ENCODE peak calls at places on chromosomes 4 and X, in four cellular contexts. A, U, Q and C are unnamed samples.

GRCh38 chr4:100421356-100421978 is 96.4 kb downstream of the EMCN start:
- DNase-seq in U (no peak), Q (no peak), A (peak; percentile 11), C (no peak)

GRCh38 chr4:5954056-5954760 is 61.3 kb upstream of the CRMP1 start:
- DNase-seq in U (no peak), A (peak; percentile 47), Q (no peak), C (no peak)

GRCh38 chr4:139453041-139453370 is 915 bp upstream of the RAB33B start:
- DNase-seq in Q (no peak), U (no peak), A (no peak), C (peak; percentile 59)

GRCh38 chr4:108345862-108346530 is 177.3 kb upstream of the LEF1 start:
- DNase-seq in A (no peak), U (no peak), Q (no peak), C (no peak)

GRCh38 chr4:7939377-7940108 is at the start of gene AFAP1:
- DNase-seq in A (peak; percentile 99), Q (no peak), U (peak; percentile 81), C (no peak)

GRCh38 chr4:110621839-110622751 is 782 bp downstream of the PITX2 start:
- DNase-seq in Q (no peak), U (no peak), A (no peak), C (no peak)

GRCh38 chr4:125704726-125705125 is 390.0 kb downstream of the FAT4 start:
- DNase-seq in Q (no peak), U (no peak), A (no peak), C (no peak)

GRCh38 chrX:13487731-13488505 is 81.5 kb upstream of the EGFL6 start:
- DNase-seq in A (peak; percentile 48), Q (peak; percentile 19), U (peak; percentile 58), C (peak; percentile 72)

GRCh38 chr4:151600432-151600831 is 160.4 kb downstream of the GATB start:
- DNase-seq in A (no peak), Q (no peak), U (no peak), C (no peak)

GRCh38 chrX:30196322-30196721 is 19.0 kb upstream of the MAGEB2 start:
- DNase-seq in A (peak; percentile 32), U (peak; percentile 17), Q (no peak), C (no peak)

GRCh38 chrX:136880003-136880451 is 498 bp downstream of the RBMX start:
- DNase-seq in A (peak; percentile 18), Q (no peak), U (peak; percentile 53), C (no peak)

GRCh38 chr4:2253160-2254084 is 8.5 kb downstream of the MXD4 start:
- DNase-seq in Q (no peak), U (no peak), A (peak; percentile 21), C (no peak)

GRCh38 chr4:10317345-10317744 is 139.9 kb downstream of the ZNF518B start:
- DNase-seq in U (peak; percentile 44), Q (no peak), A (no peak), C (no peak)

GRCh38 chr4:30718889-30719252 is 1.3 kb upstream of the PCDH7 start:
- DNase-seq in Q (no peak), A (peak; percentile 20), U (no peak), C (no peak)

GRCh38 chr4:100929753-100930152 is 411.9 kb upstream of the EMCN start:
- DNase-seq in U (no peak), A (no peak), Q (no peak), C (no peak)

GRCh38 chr4:102477657-102478056 is 23.5 kb upstream of the NFKB1 start:
- DNase-seq in Q (no peak), U (no peak), A (no peak), C (no peak)

GRCh38 chrX:150967786-150968185 is 15.3 kb upstream of the HMGB3 start:
- DNase-seq in U (no peak), A (no peak), Q (no peak), C (no peak)

GRCh38 chr4:73682508-73682907 is 57.9 kb upstream of the CXCL8 start:
- DNase-seq in U (no peak), Q (no peak), A (no peak), C (no peak)

GRCh38 chrX:77510007-77510406 is 62.8 kb downstream of the FGF16 start:
- DNase-seq in U (no peak), A (no peak), Q (no peak), C (no peak)

GRCh38 chr4:87875187-87875586 is 42.4 kb downstream of the MEPE start:
- DNase-seq in Q (no peak), A (no peak), U (no peak), C (no peak)

GRCh38 chr4:59247032-59247431 is 1953.1 kb upstream of the ADGRL3 start:
- DNase-seq in Q (no peak), U (no peak), A (peak; percentile 3), C (no peak)

GRCh38 chr4:7263166-7263565 is 70.8 kb downstream of the SORCS2 start:
- DNase-seq in U (no peak), Q (no peak), A (no peak), C (no peak)

GRCh38 chrX:96619588-96619987 is 65.1 kb upstream of the DIAPH2 start:
- DNase-seq in Q (no peak), U (no peak), A (no peak), C (no peak)

GRCh38 chr4:154560824-154561231 is 2.0 kb upstream of the FGB start:
- DNase-seq in A (no peak), Q (no peak), U (no peak), C (no peak)

GRCh38 chr4:68498413-68499007 is 51.2 kb downstream of the TMPRSS11E start:
- DNase-seq in A (peak; percentile 33), U (peak; percentile 73), Q (peak; percentile 10), C (peak; percentile 30)

GRCh38 chrX:102976290-102976689 is 39.2 kb downstream of the RAB40AL start:
- DNase-seq in Q (no peak), A (no peak), U (no peak), C (no peak)

GRCh38 chr4:87007345-87008181 is 72.8 kb downstream of the AFF1 start:
- DNase-seq in A (peak; percentile 61), Q (no peak), U (peak; percentile 84), C (no peak)

GRCh38 chr4:145299380-145300076 is 119.1 kb upstream of the OTUD4 start:
- DNase-seq in A (no peak), Q (no peak), U (peak; percentile 11), C (peak; percentile 89)

GRCh38 chrX:52341493-52341892 is 27.3 kb upstream of the XAGE2 start:
- DNase-seq in U (no peak), Q (no peak), A (no peak), C (no peak)

GRCh38 chr4:87555751-87556619 is 26.8 kb upstream of the SPARCL1 start:
- DNase-seq in Q (no peak), A (no peak), U (no peak), C (no peak)

DNA sequence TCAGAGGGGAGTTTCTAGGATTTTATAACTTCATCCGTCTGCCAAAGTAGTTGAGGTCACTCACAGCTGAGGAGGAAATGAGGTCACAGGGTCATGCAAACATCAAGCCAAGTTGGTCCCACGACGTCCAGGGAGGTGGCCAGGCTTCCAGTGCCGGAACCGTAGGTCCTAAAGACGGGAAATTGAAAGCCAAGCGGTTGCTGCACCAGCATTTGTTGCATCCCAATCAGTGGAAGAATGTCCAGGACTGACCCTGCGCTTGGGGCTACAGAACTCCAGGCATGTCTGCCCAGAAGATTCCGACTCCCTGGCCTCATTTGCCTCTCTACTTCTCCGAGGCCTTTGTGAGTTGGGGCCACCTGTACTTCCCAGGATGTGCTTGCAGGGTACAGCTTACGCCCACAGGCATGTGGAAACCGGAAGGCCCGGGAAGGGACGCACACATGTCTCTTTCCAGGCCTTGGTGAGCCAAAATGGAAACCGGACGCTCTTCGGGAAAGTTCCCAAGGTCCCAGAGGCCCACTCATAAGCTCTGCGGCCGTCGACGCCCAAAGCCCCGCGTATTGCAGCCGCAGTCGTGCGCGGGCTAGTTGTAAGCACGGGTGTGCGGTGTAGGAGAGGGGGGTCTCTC is 9.4 kb downstream of the PRDM8 start:
- DNase-seq in U (no peak), A (no peak), Q (no peak), C (no peak)
- TF ChIP-seq NRF1 in U (no peak), A (no peak), Q (no peak), C (no peak)

GRCh38 chrX:154526901-154527675 is 11.1 kb upstream of the FAM3A start:
- DNase-seq in Q (no peak), U (peak; percentile 86), A (peak; percentile 72), C (peak; percentile 36)
- TF ChIP-seq NRF1 in Q (no peak), U (peak; percentile 17), A (no peak), C (no peak)

DNA sequence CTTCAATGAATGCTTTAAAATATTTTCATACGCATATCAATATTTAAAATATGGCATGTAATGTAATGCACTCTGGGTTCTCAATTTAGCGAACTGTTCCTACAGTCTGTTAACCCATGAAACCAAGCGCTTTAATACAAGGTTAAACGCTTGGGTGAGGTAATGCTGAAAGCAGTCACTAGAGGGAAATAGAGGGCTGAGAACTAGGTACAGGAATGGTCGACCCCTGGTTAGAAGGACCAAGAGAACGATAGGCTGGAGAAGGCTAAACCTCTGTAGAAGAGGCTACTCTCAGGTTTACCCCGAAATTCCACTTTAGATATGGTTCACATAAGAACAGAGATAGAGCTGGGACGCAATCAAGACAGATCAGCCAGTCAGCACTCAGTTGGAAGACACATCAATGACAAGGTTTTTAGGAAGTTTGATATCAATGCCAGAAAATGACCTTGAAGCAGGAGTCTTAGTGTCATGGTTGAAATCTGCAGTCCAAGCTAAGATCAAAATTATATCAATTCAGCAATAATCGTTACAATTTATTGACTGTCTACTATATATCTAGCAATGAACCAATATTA is 26.9 kb downstream of the ARSJ start:
- DNase-seq in Q (peak; percentile 5), A (peak; percentile 22), U (peak; percentile 14), C (peak; percentile 12)
- TF ChIP-seq NRF1 in Q (no peak), A (no peak), U (no peak), C (no peak)

GRCh38 chr4:15434086-15434485 is 6.3 kb downstream of the C1QTNF7 start:
- DNase-seq in Q (no peak), A (no peak), U (no peak), C (no peak)

GRCh38 chr4:15438939-15439524 is 11.2 kb downstream of the C1QTNF7 start:
- DNase-seq in U (no peak), Q (no peak), A (no peak), C (no peak)

GRCh38 chr4:15436515-15436914 is 8.7 kb downstream of the C1QTNF7 start:
- DNase-seq in U (no peak), Q (no peak), A (peak; percentile 32), C (no peak)
- TF ChIP-seq NRF1 in U (no peak), Q (no peak), A (no peak), C (no peak)